ENCODE peak calls at places on chromosome 6, in seven cellular contexts. One of them, this sample, is unnamed.
A peak's percentile ranks its signal among the peaks of the same experiment; 100 is the strongest.

GRCh38 chr6:136226027-136226673 is 24.0 kb downstream of the MTFR2 start:
- DNase-seq in kidney tubule cell: peak; percentile 70
- DNase-seq in fibroblast of lung: peak; percentile 83
- DNase-seq in activated CD8-positive, alpha-beta memory T cell treated with anti-CD3 and anti-CD28 coated beads for 24 hours: peak; percentile 80
- DNase-seq in NCI-H1694: peak; percentile 50
- DNase-seq in RWPE2: no peak
- DNase-seq in activated gamma-delta T cell treated with Interleukin-2 at 50 U/mL for 16 hours: peak; percentile 41
- DNase-seq in this sample: peak; percentile 67

GRCh38 chr6:52815167-52816092 is 11.8 kb upstream of the GSTA1 start:
- DNase-seq in kidney tubule cell: peak; percentile 72
- DNase-seq in fibroblast of lung: peak; percentile 61
- DNase-seq in activated CD8-positive, alpha-beta memory T cell treated with anti-CD3 and anti-CD28 coated beads for 24 hours: peak; percentile 68
- DNase-seq in NCI-H1694: peak; percentile 37
- DNase-seq in RWPE2: no peak
- DNase-seq in activated gamma-delta T cell treated with Interleukin-2 at 50 U/mL for 16 hours: peak; percentile 30
- DNase-seq in this sample: peak; percentile 76

GRCh38 chr6:152295346-152295745 is 341.8 kb downstream of the SYNE1 start:
- DNase-seq in kidney tubule cell: peak; percentile 70
- DNase-seq in fibroblast of lung: peak; percentile 99
- DNase-seq in activated CD8-positive, alpha-beta memory T cell treated with anti-CD3 and anti-CD28 coated beads for 24 hours: no peak
- DNase-seq in NCI-H1694: no peak
- DNase-seq in RWPE2: no peak
- DNase-seq in activated gamma-delta T cell treated with Interleukin-2 at 50 U/mL for 16 hours: no peak
- DNase-seq in this sample: no peak

GRCh38 chr6:21508753-21509152 is 84.8 kb upstream of the SOX4 start:
- DNase-seq in kidney tubule cell: no peak
- DNase-seq in fibroblast of lung: no peak
- DNase-seq in activated CD8-positive, alpha-beta memory T cell treated with anti-CD3 and anti-CD28 coated beads for 24 hours: no peak
- DNase-seq in NCI-H1694: no peak
- DNase-seq in RWPE2: no peak
- DNase-seq in activated gamma-delta T cell treated with Interleukin-2 at 50 U/mL for 16 hours: no peak
- DNase-seq in this sample: no peak

GRCh38 chr6:159979136-159979874 is 10.4 kb downstream of the IGF2R start:
- DNase-seq in kidney tubule cell: peak; percentile 83
- DNase-seq in fibroblast of lung: no peak
- DNase-seq in activated CD8-positive, alpha-beta memory T cell treated with anti-CD3 and anti-CD28 coated beads for 24 hours: peak; percentile 86
- DNase-seq in NCI-H1694: no peak
- DNase-seq in RWPE2: no peak
- DNase-seq in activated gamma-delta T cell treated with Interleukin-2 at 50 U/mL for 16 hours: peak; percentile 66
- DNase-seq in this sample: peak; percentile 44

GRCh38 chr6:89385846-89386245 is 26.2 kb downstream of the RRAGD start:
- DNase-seq in kidney tubule cell: no peak
- DNase-seq in fibroblast of lung: no peak
- DNase-seq in activated CD8-positive, alpha-beta memory T cell treated with anti-CD3 and anti-CD28 coated beads for 24 hours: no peak
- DNase-seq in NCI-H1694: no peak
- DNase-seq in RWPE2: no peak
- DNase-seq in activated gamma-delta T cell treated with Interleukin-2 at 50 U/mL for 16 hours: no peak
- DNase-seq in this sample: no peak

GRCh38 chr6:160408528-160408927 is 60.4 kb downstream of the SLC22A3 start:
- DNase-seq in kidney tubule cell: no peak
- DNase-seq in fibroblast of lung: no peak
- DNase-seq in activated CD8-positive, alpha-beta memory T cell treated with anti-CD3 and anti-CD28 coated beads for 24 hours: no peak
- DNase-seq in NCI-H1694: no peak
- DNase-seq in RWPE2: no peak
- DNase-seq in activated gamma-delta T cell treated with Interleukin-2 at 50 U/mL for 16 hours: no peak
- DNase-seq in this sample: no peak

GRCh38 chr6:14274552-14275492 is 157.2 kb downstream of the CD83 start:
- DNase-seq in kidney tubule cell: no peak
- DNase-seq in fibroblast of lung: no peak
- DNase-seq in activated CD8-positive, alpha-beta memory T cell treated with anti-CD3 and anti-CD28 coated beads for 24 hours: peak; percentile 53
- DNase-seq in NCI-H1694: no peak
- DNase-seq in RWPE2: peak; percentile 86
- DNase-seq in activated gamma-delta T cell treated with Interleukin-2 at 50 U/mL for 16 hours: no peak
- DNase-seq in this sample: no peak

GRCh38 chr6:147699637-147700036 is 191.1 kb downstream of the SAMD5 start:
- DNase-seq in kidney tubule cell: peak; percentile 85
- DNase-seq in fibroblast of lung: peak; percentile 54
- DNase-seq in activated CD8-positive, alpha-beta memory T cell treated with anti-CD3 and anti-CD28 coated beads for 24 hours: no peak
- DNase-seq in NCI-H1694: no peak
- DNase-seq in RWPE2: no peak
- DNase-seq in activated gamma-delta T cell treated with Interleukin-2 at 50 U/mL for 16 hours: no peak
- DNase-seq in this sample: peak; percentile 65

GRCh38 chr6:36247691-36248090 is 22.2 kb upstream of the PNPLA1 start:
- DNase-seq in kidney tubule cell: peak; percentile 32
- DNase-seq in fibroblast of lung: no peak
- DNase-seq in activated CD8-positive, alpha-beta memory T cell treated with anti-CD3 and anti-CD28 coated beads for 24 hours: no peak
- DNase-seq in NCI-H1694: no peak
- DNase-seq in RWPE2: no peak
- DNase-seq in activated gamma-delta T cell treated with Interleukin-2 at 50 U/mL for 16 hours: no peak
- DNase-seq in this sample: no peak

GRCh38 chr6:2842139-2842552 is 483 bp upstream of the SERPINB1 start:
- DNase-seq in kidney tubule cell: no peak
- DNase-seq in fibroblast of lung: no peak
- DNase-seq in activated CD8-positive, alpha-beta memory T cell treated with anti-CD3 and anti-CD28 coated beads for 24 hours: no peak
- DNase-seq in NCI-H1694: no peak
- DNase-seq in RWPE2: no peak
- DNase-seq in activated gamma-delta T cell treated with Interleukin-2 at 50 U/mL for 16 hours: no peak
- DNase-seq in this sample: no peak

GRCh38 chr6:44011350-44011925 is 115.8 kb downstream of the MRPL14 start:
- DNase-seq in kidney tubule cell: peak; percentile 82
- DNase-seq in fibroblast of lung: no peak
- DNase-seq in activated CD8-positive, alpha-beta memory T cell treated with anti-CD3 and anti-CD28 coated beads for 24 hours: no peak
- DNase-seq in NCI-H1694: peak; percentile 34
- DNase-seq in RWPE2: peak; percentile 2
- DNase-seq in activated gamma-delta T cell treated with Interleukin-2 at 50 U/mL for 16 hours: no peak
- DNase-seq in this sample: no peak

GRCh38 chr6:45900808-45901752 is 114.6 kb downstream of the CLIC5 start:
- DNase-seq in kidney tubule cell: peak; percentile 9
- DNase-seq in fibroblast of lung: peak; percentile 39
- DNase-seq in activated CD8-positive, alpha-beta memory T cell treated with anti-CD3 and anti-CD28 coated beads for 24 hours: no peak
- DNase-seq in NCI-H1694: no peak
- DNase-seq in RWPE2: no peak
- DNase-seq in activated gamma-delta T cell treated with Interleukin-2 at 50 U/mL for 16 hours: no peak
- DNase-seq in this sample: peak; percentile 75

GRCh38 chr6:158416841-158417759 is 104.8 kb downstream of the TULP4 start:
- DNase-seq in kidney tubule cell: no peak
- DNase-seq in fibroblast of lung: no peak
- DNase-seq in activated CD8-positive, alpha-beta memory T cell treated with anti-CD3 and anti-CD28 coated beads for 24 hours: no peak
- DNase-seq in NCI-H1694: no peak
- DNase-seq in RWPE2: no peak
- DNase-seq in activated gamma-delta T cell treated with Interleukin-2 at 50 U/mL for 16 hours: no peak
- DNase-seq in this sample: no peak

GRCh38 chr6:125220712-125221111 is 67.1 kb downstream of the TPD52L1 start:
- DNase-seq in kidney tubule cell: peak; percentile 55
- DNase-seq in fibroblast of lung: no peak
- DNase-seq in activated CD8-positive, alpha-beta memory T cell treated with anti-CD3 and anti-CD28 coated beads for 24 hours: no peak
- DNase-seq in NCI-H1694: no peak
- DNase-seq in RWPE2: no peak
- DNase-seq in activated gamma-delta T cell treated with Interleukin-2 at 50 U/mL for 16 hours: no peak
- DNase-seq in this sample: no peak

GRCh38 chr6:44075137-44076015 is 51.9 kb downstream of the MRPL14 start:
- DNase-seq in kidney tubule cell: peak; percentile 34
- DNase-seq in fibroblast of lung: no peak
- DNase-seq in activated CD8-positive, alpha-beta memory T cell treated with anti-CD3 and anti-CD28 coated beads for 24 hours: no peak
- DNase-seq in NCI-H1694: no peak
- DNase-seq in RWPE2: no peak
- DNase-seq in activated gamma-delta T cell treated with Interleukin-2 at 50 U/mL for 16 hours: no peak
- DNase-seq in this sample: no peak

GRCh38 chr6:4610256-4610655 is 165.9 kb upstream of the CDYL start:
- DNase-seq in kidney tubule cell: peak; percentile 66
- DNase-seq in fibroblast of lung: peak; percentile 70
- DNase-seq in activated CD8-positive, alpha-beta memory T cell treated with anti-CD3 and anti-CD28 coated beads for 24 hours: no peak
- DNase-seq in NCI-H1694: no peak
- DNase-seq in RWPE2: no peak
- DNase-seq in activated gamma-delta T cell treated with Interleukin-2 at 50 U/mL for 16 hours: no peak
- DNase-seq in this sample: peak; percentile 87

GRCh38 chr6:42726485-42727083 is 4.2 kb upstream of the PRPH2 start:
- DNase-seq in kidney tubule cell: peak; percentile 87
- DNase-seq in fibroblast of lung: peak; percentile 95
- DNase-seq in activated CD8-positive, alpha-beta memory T cell treated with anti-CD3 and anti-CD28 coated beads for 24 hours: peak; percentile 77
- DNase-seq in NCI-H1694: peak; percentile 64
- DNase-seq in RWPE2: no peak
- DNase-seq in activated gamma-delta T cell treated with Interleukin-2 at 50 U/mL for 16 hours: peak; percentile 69
- DNase-seq in this sample: peak; percentile 89

GRCh38 chr6:146224988-146225387 is 196.1 kb downstream of the GRM1 start:
- DNase-seq in kidney tubule cell: no peak
- DNase-seq in fibroblast of lung: no peak
- DNase-seq in activated CD8-positive, alpha-beta memory T cell treated with anti-CD3 and anti-CD28 coated beads for 24 hours: no peak
- DNase-seq in NCI-H1694: no peak
- DNase-seq in RWPE2: no peak
- DNase-seq in activated gamma-delta T cell treated with Interleukin-2 at 50 U/mL for 16 hours: no peak
- DNase-seq in this sample: no peak

GRCh38 chr6:144408151-144408550 is 123.0 kb downstream of the UTRN start:
- DNase-seq in kidney tubule cell: no peak
- DNase-seq in fibroblast of lung: peak; percentile 63
- DNase-seq in activated CD8-positive, alpha-beta memory T cell treated with anti-CD3 and anti-CD28 coated beads for 24 hours: no peak
- DNase-seq in NCI-H1694: no peak
- DNase-seq in RWPE2: no peak
- DNase-seq in activated gamma-delta T cell treated with Interleukin-2 at 50 U/mL for 16 hours: no peak
- DNase-seq in this sample: peak; percentile 36

GRCh38 chr6:159104163-159104885 is 59.5 kb upstream of the TAGAP start:
- DNase-seq in kidney tubule cell: peak; percentile 68
- DNase-seq in fibroblast of lung: peak; percentile 60
- DNase-seq in activated CD8-positive, alpha-beta memory T cell treated with anti-CD3 and anti-CD28 coated beads for 24 hours: peak; percentile 91
- DNase-seq in NCI-H1694: peak; percentile 47
- DNase-seq in RWPE2: no peak
- DNase-seq in activated gamma-delta T cell treated with Interleukin-2 at 50 U/mL for 16 hours: peak; percentile 75
- DNase-seq in this sample: peak; percentile 79

GRCh38 chr6:143125455-143125854 is 64.8 kb downstream of the AIG1 start:
- DNase-seq in kidney tubule cell: no peak
- DNase-seq in fibroblast of lung: no peak
- DNase-seq in activated CD8-positive, alpha-beta memory T cell treated with anti-CD3 and anti-CD28 coated beads for 24 hours: no peak
- DNase-seq in NCI-H1694: no peak
- DNase-seq in RWPE2: no peak
- DNase-seq in activated gamma-delta T cell treated with Interleukin-2 at 50 U/mL for 16 hours: no peak
- DNase-seq in this sample: no peak

GRCh38 chr6:132811276-132811675 is 3.1 kb upstream of the RPS12 start:
- DNase-seq in kidney tubule cell: no peak
- DNase-seq in fibroblast of lung: peak; percentile 80
- DNase-seq in activated CD8-positive, alpha-beta memory T cell treated with anti-CD3 and anti-CD28 coated beads for 24 hours: no peak
- DNase-seq in NCI-H1694: no peak
- DNase-seq in RWPE2: no peak
- DNase-seq in activated gamma-delta T cell treated with Interleukin-2 at 50 U/mL for 16 hours: no peak
- DNase-seq in this sample: no peak

GRCh38 chr6:6746334-6746969 is 157.9 kb downstream of the LY86 start:
- DNase-seq in kidney tubule cell: peak; percentile 20
- DNase-seq in fibroblast of lung: no peak
- DNase-seq in activated CD8-positive, alpha-beta memory T cell treated with anti-CD3 and anti-CD28 coated beads for 24 hours: no peak
- DNase-seq in NCI-H1694: no peak
- DNase-seq in RWPE2: no peak
- DNase-seq in activated gamma-delta T cell treated with Interleukin-2 at 50 U/mL for 16 hours: no peak
- DNase-seq in this sample: no peak

GRCh38 chr6:88695936-88696335 is 267.5 kb downstream of the RNGTT start:
- DNase-seq in kidney tubule cell: no peak
- DNase-seq in fibroblast of lung: no peak
- DNase-seq in activated CD8-positive, alpha-beta memory T cell treated with anti-CD3 and anti-CD28 coated beads for 24 hours: no peak
- DNase-seq in NCI-H1694: no peak
- DNase-seq in RWPE2: no peak
- DNase-seq in activated gamma-delta T cell treated with Interleukin-2 at 50 U/mL for 16 hours: no peak
- DNase-seq in this sample: no peak

GRCh38 chr6:30259140-30260035 is 46.2 kb upstream of the TRIM26 start:
- DNase-seq in kidney tubule cell: peak; percentile 83
- DNase-seq in fibroblast of lung: peak; percentile 67
- DNase-seq in activated CD8-positive, alpha-beta memory T cell treated with anti-CD3 and anti-CD28 coated beads for 24 hours: peak; percentile 88
- DNase-seq in NCI-H1694: peak; percentile 51
- DNase-seq in RWPE2: no peak
- DNase-seq in activated gamma-delta T cell treated with Interleukin-2 at 50 U/mL for 16 hours: peak; percentile 53
- DNase-seq in this sample: peak; percentile 95

GRCh38 chr6:79421707-79422484 is 115.3 kb downstream of the LCA5 start:
- DNase-seq in kidney tubule cell: peak; percentile 82
- DNase-seq in fibroblast of lung: peak; percentile 99
- DNase-seq in activated CD8-positive, alpha-beta memory T cell treated with anti-CD3 and anti-CD28 coated beads for 24 hours: no peak
- DNase-seq in NCI-H1694: peak; percentile 89
- DNase-seq in RWPE2: no peak
- DNase-seq in activated gamma-delta T cell treated with Interleukin-2 at 50 U/mL for 16 hours: no peak
- DNase-seq in this sample: peak; percentile 26